ENCODE peak calls at places on chromosome 17, in four cellular contexts. One of them, this sample, is unnamed.

GRCh38 chr17:77462553-77463497 is 322.1 kb downstream of the SEC14L1 start:
- DNase-seq in hippocampal formation: no peak
- DNase-seq in GM04504: no peak
- DNase-seq in activated CD8-positive, alpha-beta T cell treated with anti-CD3 and anti-CD28 coated beads for 36 hours: no peak
- DNase-seq in this sample: no peak

GRCh38 chr17:20955437-20956323 is 87.1 kb downstream of the USP22 start:
- DNase-seq in hippocampal formation: no peak
- DNase-seq in GM04504: no peak
- DNase-seq in activated CD8-positive, alpha-beta T cell treated with anti-CD3 and anti-CD28 coated beads for 36 hours: no peak
- DNase-seq in this sample: no peak

GRCh38 chr17:50831430-50832064 is 3.8 kb upstream of the WFIKKN2 start:
- DNase-seq in hippocampal formation: no peak
- DNase-seq in GM04504: no peak
- DNase-seq in activated CD8-positive, alpha-beta T cell treated with anti-CD3 and anti-CD28 coated beads for 36 hours: no peak
- DNase-seq in this sample: no peak

GRCh38 chr17:78396436-78397335 is 18.2 kb downstream of the PGS1 start:
- DNase-seq in hippocampal formation: no peak
- DNase-seq in GM04504: no peak
- DNase-seq in activated CD8-positive, alpha-beta T cell treated with anti-CD3 and anti-CD28 coated beads for 36 hours: no peak
- DNase-seq in this sample: no peak

GRCh38 chr17:44086364-44087311 is 16.1 kb downstream of the G6PC3 start:
- DNase-seq in hippocampal formation: no peak
- DNase-seq in GM04504: peak
- DNase-seq in activated CD8-positive, alpha-beta T cell treated with anti-CD3 and anti-CD28 coated beads for 36 hours: peak
- DNase-seq in this sample: no peak

GRCh38 chr17:79203016-79203415 is 128.4 kb downstream of the ENGASE start:
- DNase-seq in hippocampal formation: no peak
- DNase-seq in GM04504: no peak
- DNase-seq in activated CD8-positive, alpha-beta T cell treated with anti-CD3 and anti-CD28 coated beads for 36 hours: no peak
- DNase-seq in this sample: no peak

GRCh38 chr17:13460646-13461045 is 141.1 kb downstream of the HS3ST3A1 start:
- DNase-seq in hippocampal formation: no peak
- DNase-seq in GM04504: no peak
- DNase-seq in activated CD8-positive, alpha-beta T cell treated with anti-CD3 and anti-CD28 coated beads for 36 hours: no peak
- DNase-seq in this sample: no peak

GRCh38 chr17:63082273-63082861 is 116.3 kb downstream of the TANC2 start:
- DNase-seq in hippocampal formation: no peak
- DNase-seq in GM04504: no peak
- DNase-seq in activated CD8-positive, alpha-beta T cell treated with anti-CD3 and anti-CD28 coated beads for 36 hours: no peak
- DNase-seq in this sample: no peak

GRCh38 chr17:43338886-43339516 is 59.8 kb upstream of the ARL4D start:
- DNase-seq in hippocampal formation: peak
- DNase-seq in GM04504: peak
- DNase-seq in activated CD8-positive, alpha-beta T cell treated with anti-CD3 and anti-CD28 coated beads for 36 hours: peak
- DNase-seq in this sample: peak

GRCh38 chr17:57534863-57535651 is 210.0 kb downstream of the CCDC182 start:
- DNase-seq in hippocampal formation: no peak
- DNase-seq in GM04504: no peak
- DNase-seq in activated CD8-positive, alpha-beta T cell treated with anti-CD3 and anti-CD28 coated beads for 36 hours: no peak
- DNase-seq in this sample: no peak

GRCh38 chr17:37770631-37771518 is 26.0 kb upstream of the HNF1B start:
- DNase-seq in hippocampal formation: no peak
- DNase-seq in GM04504: no peak
- DNase-seq in activated CD8-positive, alpha-beta T cell treated with anti-CD3 and anti-CD28 coated beads for 36 hours: peak
- DNase-seq in this sample: peak

GRCh38 chr17:47184671-47185070 is 4.4 kb downstream of the CDC27 start:
- DNase-seq in hippocampal formation: no peak
- DNase-seq in GM04504: no peak
- DNase-seq in activated CD8-positive, alpha-beta T cell treated with anti-CD3 and anti-CD28 coated beads for 36 hours: no peak
- DNase-seq in this sample: no peak

GRCh38 chr17:251531-251930 is 70.1 kb upstream of the DOC2B start:
- DNase-seq in hippocampal formation: no peak
- DNase-seq in GM04504: no peak
- DNase-seq in activated CD8-positive, alpha-beta T cell treated with anti-CD3 and anti-CD28 coated beads for 36 hours: no peak
- DNase-seq in this sample: no peak

GRCh38 chr17:45228985-45229517 is 7.4 kb downstream of the FMNL1 start:
- DNase-seq in hippocampal formation: peak
- DNase-seq in GM04504: peak
- DNase-seq in activated CD8-positive, alpha-beta T cell treated with anti-CD3 and anti-CD28 coated beads for 36 hours: peak
- DNase-seq in this sample: peak

GRCh38 chr17:51119415-51120356 is 982 bp downstream of the SPAG9 start:
- DNase-seq in hippocampal formation: peak
- DNase-seq in GM04504: peak
- DNase-seq in activated CD8-positive, alpha-beta T cell treated with anti-CD3 and anti-CD28 coated beads for 36 hours: peak
- DNase-seq in this sample: peak

GRCh38 chr17:39973496-39973895 is 7.1 kb upstream of the PSMD3 start:
- DNase-seq in hippocampal formation: no peak
- DNase-seq in GM04504: no peak
- DNase-seq in activated CD8-positive, alpha-beta T cell treated with anti-CD3 and anti-CD28 coated beads for 36 hours: no peak
- DNase-seq in this sample: no peak

GRCh38 chr17:64448665-64449512 is at the start of gene MILR1:
- DNase-seq in hippocampal formation: peak
- DNase-seq in GM04504: peak
- DNase-seq in activated CD8-positive, alpha-beta T cell treated with anti-CD3 and anti-CD28 coated beads for 36 hours: no peak
- DNase-seq in this sample: peak

GRCh38 chr17:42673885-42674754 is 2.7 kb downstream of the PLEKHH3 start:
- DNase-seq in hippocampal formation: no peak
- DNase-seq in GM04504: no peak
- DNase-seq in activated CD8-positive, alpha-beta T cell treated with anti-CD3 and anti-CD28 coated beads for 36 hours: peak
- DNase-seq in this sample: no peak

GRCh38 chr17:77872714-77873517 is 85.6 kb upstream of the TNRC6C start:
- DNase-seq in hippocampal formation: no peak
- DNase-seq in GM04504: no peak
- DNase-seq in activated CD8-positive, alpha-beta T cell treated with anti-CD3 and anti-CD28 coated beads for 36 hours: no peak
- DNase-seq in this sample: no peak

GRCh38 chr17:65559802-65560627 is 1.4 kb downstream of the AXIN2 start:
- DNase-seq in hippocampal formation: peak
- DNase-seq in GM04504: no peak
- DNase-seq in activated CD8-positive, alpha-beta T cell treated with anti-CD3 and anti-CD28 coated beads for 36 hours: no peak
- DNase-seq in this sample: no peak

GRCh38 chr17:77778636-77779524 is 179.6 kb upstream of the TNRC6C start:
- DNase-seq in hippocampal formation: peak
- DNase-seq in GM04504: no peak
- DNase-seq in activated CD8-positive, alpha-beta T cell treated with anti-CD3 and anti-CD28 coated beads for 36 hours: no peak
- DNase-seq in this sample: peak

GRCh38 chr17:62968445-62968923 is 2.4 kb downstream of the TANC2 start:
- DNase-seq in hippocampal formation: peak
- DNase-seq in GM04504: peak
- DNase-seq in activated CD8-positive, alpha-beta T cell treated with anti-CD3 and anti-CD28 coated beads for 36 hours: peak
- DNase-seq in this sample: peak

GRCh38 chr17:38511126-38512108 is 83.2 kb downstream of the ARHGAP23 start:
- DNase-seq in hippocampal formation: no peak
- DNase-seq in GM04504: peak
- DNase-seq in activated CD8-positive, alpha-beta T cell treated with anti-CD3 and anti-CD28 coated beads for 36 hours: no peak
- DNase-seq in this sample: no peak

GRCh38 chr17:7883781-7884386 is 4.7 kb upstream of the CHD3 start:
- DNase-seq in hippocampal formation: no peak
- DNase-seq in GM04504: no peak
- DNase-seq in activated CD8-positive, alpha-beta T cell treated with anti-CD3 and anti-CD28 coated beads for 36 hours: peak
- DNase-seq in this sample: no peak

GRCh38 chr17:45904886-45905285 is 10.5 kb downstream of the MAPT start:
- DNase-seq in hippocampal formation: no peak
- DNase-seq in GM04504: no peak
- DNase-seq in activated CD8-positive, alpha-beta T cell treated with anti-CD3 and anti-CD28 coated beads for 36 hours: no peak
- DNase-seq in this sample: no peak

GRCh38 chr17:49337900-49338299 is 24.1 kb downstream of the ZNF652 start:
- DNase-seq in hippocampal formation: no peak
- DNase-seq in GM04504: no peak
- DNase-seq in activated CD8-positive, alpha-beta T cell treated with anti-CD3 and anti-CD28 coated beads for 36 hours: peak
- DNase-seq in this sample: no peak

GRCh38 chr17:17900615-17901520 is 64.1 kb upstream of the SREBF1 start:
- DNase-seq in hippocampal formation: peak
- DNase-seq in GM04504: peak
- DNase-seq in activated CD8-positive, alpha-beta T cell treated with anti-CD3 and anti-CD28 coated beads for 36 hours: no peak
- DNase-seq in this sample: peak

GRCh38 chr17:52536466-52536865 is 378.0 kb upstream of the CA10 start:
- DNase-seq in hippocampal formation: no peak
- DNase-seq in GM04504: no peak
- DNase-seq in activated CD8-positive, alpha-beta T cell treated with anti-CD3 and anti-CD28 coated beads for 36 hours: no peak
- DNase-seq in this sample: no peak

GRCh38 chr17:8629371-8630226 is 926 bp downstream of the MYH10 start:
- DNase-seq in hippocampal formation: peak
- DNase-seq in GM04504: no peak
- DNase-seq in activated CD8-positive, alpha-beta T cell treated with anti-CD3 and anti-CD28 coated beads for 36 hours: peak
- DNase-seq in this sample: peak

GRCh38 chr17:61997649-61998048 is 67.4 kb downstream of the MED13 start:
- DNase-seq in hippocampal formation: no peak
- DNase-seq in GM04504: peak
- DNase-seq in activated CD8-positive, alpha-beta T cell treated with anti-CD3 and anti-CD28 coated beads for 36 hours: no peak
- DNase-seq in this sample: no peak

GRCh38 chr17:79575229-79575628 is 35.6 kb downstream of the RBFOX3 start:
- DNase-seq in hippocampal formation: no peak
- DNase-seq in GM04504: no peak
- DNase-seq in activated CD8-positive, alpha-beta T cell treated with anti-CD3 and anti-CD28 coated beads for 36 hours: no peak
- DNase-seq in this sample: no peak

GRCh38 chr17:54404259-54404658 is 496.4 kb upstream of the TOM1L1 start:
- DNase-seq in hippocampal formation: no peak
- DNase-seq in GM04504: no peak
- DNase-seq in activated CD8-positive, alpha-beta T cell treated with anti-CD3 and anti-CD28 coated beads for 36 hours: no peak
- DNase-seq in this sample: no peak

GRCh38 chr17:27622160-27622559 is 8.8 kb upstream of the LGALS9 start:
- DNase-seq in hippocampal formation: no peak
- DNase-seq in GM04504: no peak
- DNase-seq in activated CD8-positive, alpha-beta T cell treated with anti-CD3 and anti-CD28 coated beads for 36 hours: no peak
- DNase-seq in this sample: no peak

GRCh38 chr17:34445145-34445544 is 82.1 kb upstream of the CCL1 start:
- DNase-seq in hippocampal formation: no peak
- DNase-seq in GM04504: no peak
- DNase-seq in activated CD8-positive, alpha-beta T cell treated with anti-CD3 and anti-CD28 coated beads for 36 hours: no peak
- DNase-seq in this sample: no peak

GRCh38 chr17:37818689-37819088 is 73.8 kb upstream of the HNF1B start:
- DNase-seq in hippocampal formation: no peak
- DNase-seq in GM04504: peak
- DNase-seq in activated CD8-positive, alpha-beta T cell treated with anti-CD3 and anti-CD28 coated beads for 36 hours: no peak
- DNase-seq in this sample: no peak

GRCh38 chr17:44677136-44677535 is 12.4 kb downstream of the CCDC43 start:
- DNase-seq in hippocampal formation: no peak
- DNase-seq in GM04504: no peak
- DNase-seq in activated CD8-positive, alpha-beta T cell treated with anti-CD3 and anti-CD28 coated beads for 36 hours: no peak
- DNase-seq in this sample: no peak

GRCh38 chr17:80464486-80464885 is 11.9 kb downstream of the NPTX1 start:
- DNase-seq in hippocampal formation: no peak
- DNase-seq in GM04504: no peak
- DNase-seq in activated CD8-positive, alpha-beta T cell treated with anti-CD3 and anti-CD28 coated beads for 36 hours: no peak
- DNase-seq in this sample: no peak

GRCh38 chr17:80984749-80985148 is 6.9 kb upstream of the CHMP6 start:
- DNase-seq in hippocampal formation: no peak
- DNase-seq in GM04504: peak
- DNase-seq in activated CD8-positive, alpha-beta T cell treated with anti-CD3 and anti-CD28 coated beads for 36 hours: no peak
- DNase-seq in this sample: no peak

GRCh38 chr17:48909796-48910195 is 1.6 kb downstream of the UBE2Z start:
- DNase-seq in hippocampal formation: no peak
- DNase-seq in GM04504: no peak
- DNase-seq in activated CD8-positive, alpha-beta T cell treated with anti-CD3 and anti-CD28 coated beads for 36 hours: peak
- DNase-seq in this sample: no peak